ENCODE peak calls at places on chromosomes 5 and 9, in six cellular contexts. One of them, this sample, is unnamed.

GRCh38 chr5:61087921-61088320 is 74.3 kb downstream of the SMIM15 start:
- DNase-seq in T-cell: no peak
- DNase-seq in NCI-H1105: no peak
- DNase-seq in HS-5: no peak
- DNase-seq in endothelial cell: no peak
- DNase-seq in Right ventricle myocardium superior: no peak
- DNase-seq in this sample: no peak

GRCh38 chr5:10578292-10578663 is 14.4 kb downstream of the ANKRD33B start:
- DNase-seq in T-cell: no peak
- DNase-seq in NCI-H1105: no peak
- DNase-seq in HS-5: no peak
- DNase-seq in endothelial cell: no peak
- DNase-seq in Right ventricle myocardium superior: no peak
- DNase-seq in this sample: no peak

GRCh38 chr5:61449756-61450155 is 117.7 kb downstream of the ZSWIM6 start:
- DNase-seq in T-cell: no peak
- DNase-seq in NCI-H1105: no peak
- DNase-seq in HS-5: no peak
- DNase-seq in endothelial cell: no peak
- DNase-seq in Right ventricle myocardium superior: no peak
- DNase-seq in this sample: no peak

GRCh38 chr5:99141534-99142135 is 212.8 kb upstream of the CHD1 start:
- DNase-seq in T-cell: no peak
- DNase-seq in NCI-H1105: no peak
- DNase-seq in HS-5: no peak
- DNase-seq in endothelial cell: no peak
- DNase-seq in Right ventricle myocardium superior: no peak
- DNase-seq in this sample: no peak

GRCh38 chr9:19666575-19666974 is 122.3 kb downstream of the SLC24A2 start:
- DNase-seq in T-cell: no peak
- DNase-seq in NCI-H1105: no peak
- DNase-seq in HS-5: no peak
- DNase-seq in endothelial cell: no peak
- DNase-seq in Right ventricle myocardium superior: no peak
- DNase-seq in this sample: no peak

GRCh38 chr5:7018144-7018543 is 304.9 kb downstream of the TENT4A start:
- DNase-seq in T-cell: no peak
- DNase-seq in NCI-H1105: no peak
- DNase-seq in HS-5: no peak
- DNase-seq in endothelial cell: no peak
- DNase-seq in Right ventricle myocardium superior: no peak
- DNase-seq in this sample: no peak

GRCh38 chr9:120893585-120893857 is 16.5 kb upstream of the PHF19 start:
- DNase-seq in T-cell: no peak
- DNase-seq in NCI-H1105: no peak
- DNase-seq in HS-5: no peak
- DNase-seq in endothelial cell: no peak
- DNase-seq in Right ventricle myocardium superior: no peak
- DNase-seq in this sample: no peak

GRCh38 chr9:2674141-2674824 is 43.0 kb upstream of the KCNV2 start:
- DNase-seq in T-cell: no peak
- DNase-seq in NCI-H1105: no peak
- DNase-seq in HS-5: no peak
- DNase-seq in endothelial cell: no peak
- DNase-seq in Right ventricle myocardium superior: no peak
- DNase-seq in this sample: no peak

GRCh38 chr9:133490865-133491655 is 12.2 kb upstream of the SLC2A6 start:
- DNase-seq in T-cell: no peak
- DNase-seq in NCI-H1105: no peak
- DNase-seq in HS-5: no peak
- DNase-seq in endothelial cell: no peak
- DNase-seq in Right ventricle myocardium superior: no peak
- DNase-seq in this sample: no peak

GRCh38 chr5:62431735-62432617 is 19.4 kb downstream of the IPO11 start:
- DNase-seq in T-cell: no peak
- DNase-seq in NCI-H1105: no peak
- DNase-seq in HS-5: no peak
- DNase-seq in endothelial cell: no peak
- DNase-seq in Right ventricle myocardium superior: no peak
- DNase-seq in this sample: no peak

GRCh38 chr9:93492327-93492726 is 38.9 kb upstream of the FAM120AOS start:
- DNase-seq in T-cell: no peak
- DNase-seq in NCI-H1105: no peak
- DNase-seq in HS-5: no peak
- DNase-seq in endothelial cell: no peak
- DNase-seq in Right ventricle myocardium superior: no peak
- DNase-seq in this sample: no peak

GRCh38 chr9:97889941-97890557 is 32.3 kb downstream of the TRMO start:
- DNase-seq in T-cell: peak; percentile 58
- DNase-seq in NCI-H1105: no peak
- DNase-seq in HS-5: no peak
- DNase-seq in endothelial cell: peak; percentile 71
- DNase-seq in Right ventricle myocardium superior: peak; percentile 53
- DNase-seq in this sample: no peak

GRCh38 chr5:65874241-65874640 is 52.1 kb upstream of the ERBIN start:
- DNase-seq in T-cell: no peak
- DNase-seq in NCI-H1105: no peak
- DNase-seq in HS-5: no peak
- DNase-seq in endothelial cell: no peak
- DNase-seq in Right ventricle myocardium superior: no peak
- DNase-seq in this sample: no peak

GRCh38 chr9:76667521-76667957 is 96.7 kb upstream of the PCA3 start:
- DNase-seq in T-cell: no peak
- DNase-seq in NCI-H1105: no peak
- DNase-seq in HS-5: no peak
- DNase-seq in endothelial cell: no peak
- DNase-seq in Right ventricle myocardium superior: no peak
- DNase-seq in this sample: no peak

GRCh38 chr9:122192914-122193525 is 33.3 kb downstream of the MORN5 start:
- DNase-seq in T-cell: no peak
- DNase-seq in NCI-H1105: no peak
- DNase-seq in HS-5: no peak
- DNase-seq in endothelial cell: no peak
- DNase-seq in Right ventricle myocardium superior: no peak
- DNase-seq in this sample: no peak

GRCh38 chr9:87498046-87498815 is 564 bp downstream of the DAPK1 start:
- DNase-seq in T-cell: no peak
- DNase-seq in NCI-H1105: peak; percentile 49
- DNase-seq in HS-5: no peak
- DNase-seq in endothelial cell: peak; percentile 74
- DNase-seq in Right ventricle myocardium superior: peak; percentile 60
- DNase-seq in this sample: no peak

GRCh38 chr9:131194767-131195166 is 69.4 kb downstream of the NUP214 start:
- DNase-seq in T-cell: no peak
- DNase-seq in NCI-H1105: no peak
- DNase-seq in HS-5: no peak
- DNase-seq in endothelial cell: no peak
- DNase-seq in Right ventricle myocardium superior: no peak
- DNase-seq in this sample: no peak

GRCh38 chr5:87127426-87127825 is 140.3 kb upstream of the RASA1 start:
- DNase-seq in T-cell: no peak
- DNase-seq in NCI-H1105: no peak
- DNase-seq in HS-5: peak; percentile 79
- DNase-seq in endothelial cell: no peak
- DNase-seq in Right ventricle myocardium superior: no peak
- DNase-seq in this sample: no peak